ENCODE peak calls at places on chromosomes 6 and 20, in four cellular contexts. E is heart right ventricle; I is osteoblast; K is CD8-positive, alpha-beta T cell. U is an unnamed sample.

GRCh38 chr6:109059591-109060021 is 35.0 kb downstream of the SESN1 start:
- DNase-seq in E (no peak), I (no peak), K (no peak), U (no peak)

GRCh38 chr6:144547409-144547808 is 262.3 kb downstream of the UTRN start:
- DNase-seq in E (no peak), I (no peak), K (no peak), U (no peak)

GRCh38 chr6:144006731-144007454 is 1.2 kb downstream of the PLAGL1 start:
- DNase-seq in E (no peak), I (peak; percentile 88), K (no peak), U (no peak)

GRCh38 chr6:56906752-56907151 is 48.2 kb upstream of the BEND6 start:
- DNase-seq in E (no peak), I (no peak), K (no peak), U (no peak)

GRCh38 chr6:118808794-118809668 is 84.9 kb upstream of the ASF1A start:
- DNase-seq in E (no peak), I (no peak), K (no peak), U (no peak)

GRCh38 chr20:15654208-15654649 is 919.0 kb downstream of the KIF16B start:
- DNase-seq in E (no peak), I (no peak), K (no peak), U (no peak)

GRCh38 chr20:35326021-35326731 is 34.0 kb upstream of the FAM83C start:
- DNase-seq in E (no peak), I (no peak), K (no peak), U (no peak)

GRCh38 chr6:62371395-62371794 is 85.4 kb upstream of the KHDRBS2 start:
- DNase-seq in E (no peak), I (no peak), K (no peak), U (no peak)

GRCh38 chr20:50904067-50904570 is 27.1 kb downstream of the ADNP start:
- DNase-seq in E (no peak), I (no peak), K (no peak), U (no peak)

GRCh38 chr6:35062676-35063574 is 78.2 kb downstream of the TCP11 start:
- DNase-seq in E (no peak), I (no peak), K (no peak), U (no peak)

GRCh38 chr6:89079611-89080213 is 839 bp upstream of the PNRC1 start:
- DNase-seq in E (peak; percentile 31), I (peak; percentile 81), K (peak; percentile 68), U (peak; percentile 83)

GRCh38 chr20:32229351-32229750 is 21.7 kb downstream of the POFUT1 start:
- DNase-seq in E (no peak), I (no peak), K (no peak), U (no peak)

GRCh38 chr6:89252902-89253301 is 35.7 kb upstream of the GABRR1 start:
- DNase-seq in E (no peak), I (no peak), K (no peak), U (no peak)

GRCh38 chr6:88246654-88247053 is 80.5 kb upstream of the CNR1 start:
- DNase-seq in E (no peak), I (no peak), K (no peak), U (no peak)

GRCh38 chr20:43372051-43372450 is 85.6 kb upstream of the SRSF6 start:
- DNase-seq in E (no peak), I (no peak), K (no peak), U (no peak)

GRCh38 chr6:19788684-19789083 is 48.5 kb upstream of the ID4 start:
- DNase-seq in E (no peak), I (no peak), K (no peak), U (no peak)

GRCh38 chr20:44635877-44636276 is 15.6 kb downstream of the ADA start:
- DNase-seq in E (no peak), I (no peak), K (no peak), U (no peak)
- H3K27ac ChIP-seq in E (no peak overlapping the region), I (no peak overlapping the region), K (no peak overlapping the region), U (no peak overlapping the region)

DNA sequence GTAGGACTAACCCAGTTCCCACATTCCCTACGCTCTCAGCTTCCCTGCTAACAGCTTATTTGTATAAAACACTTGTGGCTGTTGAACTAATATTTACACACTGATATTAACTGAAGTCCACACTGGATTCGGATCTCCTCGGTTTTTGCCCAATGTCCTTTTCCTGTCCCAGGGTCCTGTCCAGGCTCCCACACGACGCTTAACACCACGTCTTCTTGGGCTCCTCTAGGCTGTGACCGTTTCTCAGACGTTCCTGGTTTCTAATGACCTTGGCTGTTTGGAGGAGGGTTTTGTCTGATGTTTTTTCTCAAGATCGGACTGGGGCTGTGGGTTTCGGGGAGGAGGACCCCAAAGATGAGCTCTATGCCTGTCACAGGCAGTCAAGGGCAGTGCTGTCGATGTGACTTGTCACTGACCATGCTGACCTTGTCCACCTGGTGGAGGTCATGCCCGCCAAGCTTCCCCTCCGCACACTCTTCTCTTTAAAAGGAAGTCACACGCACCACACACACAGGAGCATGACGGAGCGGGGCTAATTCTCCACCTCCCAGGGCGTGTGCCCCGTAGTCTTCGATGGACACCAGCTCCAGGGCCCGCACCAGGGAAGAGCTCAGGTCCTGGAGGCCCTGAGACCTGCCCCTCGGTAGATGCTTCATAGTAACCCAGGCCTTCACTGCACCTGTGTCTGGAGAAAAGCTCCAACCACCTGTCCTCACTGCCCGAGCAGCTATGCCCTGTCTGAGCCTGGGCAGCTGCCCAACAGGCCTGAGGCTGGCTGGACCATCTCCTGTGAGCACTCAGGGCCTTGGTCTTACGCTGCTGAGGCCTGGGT is 72.0 kb downstream of the TTLL2 start:
- DNase-seq in E (no peak), I (no peak), K (no peak), U (no peak)
- H3K27ac ChIP-seq in E (no peak overlapping the region), I (no peak overlapping the region), K (no peak overlapping the region), U (no peak overlapping the region)

GRCh38 chr20:1803216-1804128 is 91.7 kb upstream of the SIRPA start:
- DNase-seq in E (peak; percentile 66), I (peak; percentile 82), K (peak; percentile 45), U (peak; percentile 81)
- H3K27ac ChIP-seq in E (peak overlapping the region; percentile 88), I (peak overlapping the region; percentile 17), K (no peak overlapping the region), U (peak overlapping the region; percentile 93)

GRCh38 chr6:158042245-158042798 is 60.7 kb downstream of the SYNJ2 start:
- DNase-seq in E (peak; percentile 67), I (peak; percentile 88), K (no peak), U (no peak)

GRCh38 chr6:158046201-158047119 is 64.8 kb downstream of the SYNJ2 start:
- DNase-seq in E (no peak), I (peak; percentile 52), K (no peak), U (no peak)

GRCh38 chr6:158043008-158043407 is 61.3 kb downstream of the SYNJ2 start:
- DNase-seq in E (no peak), I (no peak), K (no peak), U (no peak)

GRCh38 chr6:158043586-158044524 is 62.2 kb downstream of the SYNJ2 start:
- DNase-seq in E (peak; percentile 65), I (peak; percentile 17), K (no peak), U (peak; percentile 69)

GRCh38 chr6:158044525-158044888 is 62.8 kb downstream of the SYNJ2 start:
- DNase-seq in E (no peak), I (peak; percentile 67), K (no peak), U (no peak)
- H3K27ac ChIP-seq in E (peak overlapping the region; percentile 92), I (peak overlapping the region; percentile 97), K (no peak overlapping the region), U (no peak overlapping the region)

GRCh38 chr20:19757973-19758887 is at the start of gene RIN2:
- DNase-seq in E (peak; percentile 89), I (peak; percentile 97), K (no peak), U (peak; percentile 92)

GRCh38 chr20:19757487-19757972 is 528 bp upstream of the RIN2 start:
- DNase-seq in E (peak; percentile 91), I (peak; percentile 93), K (no peak), U (peak; percentile 84)

GRCh38 chr20:19761853-19762252 is 3.8 kb downstream of the RIN2 start:
- DNase-seq in E (no peak), I (no peak), K (no peak), U (no peak)

GRCh38 chr20:19758888-19759331 is 852 bp downstream of the RIN2 start:
- DNase-seq in E (peak; percentile 87), I (peak; percentile 82), K (no peak), U (peak; percentile 81)

DNA sequence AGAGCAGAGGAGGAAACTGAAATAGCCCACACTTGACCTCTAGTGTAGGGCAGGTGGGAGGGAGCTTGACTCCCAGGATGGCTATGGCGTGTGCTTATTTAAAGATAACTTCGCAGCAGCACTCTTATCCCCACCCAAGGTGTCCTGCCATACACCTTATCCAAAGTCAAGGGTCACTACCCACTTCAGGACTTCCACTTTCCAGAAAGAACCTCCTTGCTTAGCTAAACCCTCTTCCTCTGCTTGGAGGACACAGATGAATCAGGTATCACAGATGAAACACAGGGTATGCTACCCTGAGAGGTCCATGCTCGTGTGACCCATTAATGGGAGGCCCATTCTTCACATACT is 2.3 kb downstream of the RIN2 start:
- DNase-seq in E (no peak), I (peak; percentile 86), K (no peak), U (no peak)
- H3K27ac ChIP-seq in E (peak overlapping the region; percentile 98), I (no peak overlapping the region), K (no peak overlapping the region), U (peak overlapping the region; percentile 42)

DNA sequence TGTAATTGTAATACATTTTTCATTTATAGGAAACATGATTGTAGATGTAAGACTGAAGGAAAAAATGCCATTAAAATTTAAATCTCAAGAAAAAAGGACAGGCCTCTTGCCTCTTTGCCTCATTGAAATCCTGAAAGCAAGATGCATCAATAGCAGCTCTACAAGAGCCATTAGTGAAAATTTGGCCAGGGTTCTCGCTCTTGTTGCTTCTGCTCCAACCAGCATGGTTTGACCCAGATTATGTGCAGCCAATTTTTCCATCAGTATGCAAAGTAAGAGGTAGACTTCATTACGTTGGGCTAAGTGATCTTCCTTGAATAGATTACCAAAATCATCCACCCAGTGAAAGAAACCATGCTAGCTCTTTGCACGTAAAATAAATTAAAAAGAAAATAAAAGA is 106.6 kb downstream of the SGK1 start:
- DNase-seq in E (no peak), I (no peak), K (no peak), U (no peak)
- H3K27ac ChIP-seq in E (no peak overlapping the region), I (no peak overlapping the region), K (no peak overlapping the region), U (no peak overlapping the region)

U was measured in Peyer's patch.